ENCODE peak calls at places on chromosomes 13 and 19, in nine cellular contexts. L is stomach, C is fibroblast of lung, S is ovary, F is transverse colon, Z is AG04449, A is gastrocnemius medialis, H is pancreas, Y is dorsolateral prefrontal cortex. J is an unnamed sample.

GRCh38 chr13:105363747-105364177 is 1171.7 kb downstream of the EFNB2 start:
- DNase-seq in L (no peak), C (no peak), S (no peak), F (no peak), Z (no peak), A (no peak), H (no peak), Y (no peak), J (no peak)

GRCh38 chr19:14440049-14440448 is 6.9 kb downstream of the PKN1 start:
- DNase-seq in L (peak), C (no peak), S (no peak), F (peak), Z (no peak), A (peak), H (peak), Y (no peak), J (no peak)

GRCh38 chr13:51058461-51059167 is 52.5 kb downstream of the C13orf42 start:
- DNase-seq in L (no peak), C (no peak), S (no peak), F (no peak), Z (no peak), A (no peak), H (no peak), Y (no peak), J (no peak)

GRCh38 chr19:1000095-1000494 is at the start of gene GRIN3B:
- DNase-seq in L (peak), C (no peak), S (no peak), F (peak), Z (no peak), A (no peak), H (no peak), Y (no peak), J (no peak)

GRCh38 chr19:27676877-27677276 is 1536.1 kb downstream of the UQCRFS1 start:
- DNase-seq in L (no peak), C (no peak), S (no peak), F (no peak), Z (no peak), A (no peak), H (no peak), Y (no peak), J (no peak)

GRCh38 chr19:44746616-44746945 is 1.9 kb upstream of the BCL3 start:
- DNase-seq in L (no peak), C (no peak), S (no peak), F (no peak), Z (no peak), A (no peak), H (peak), Y (no peak), J (no peak)

GRCh38 chr19:52742516-52742915 is 7.7 kb upstream of the ZNF611 start:
- DNase-seq in L (no peak), C (peak), S (no peak), F (no peak), Z (no peak), A (no peak), H (no peak), Y (no peak), J (no peak)

GRCh38 chr13:52969373-52969772 is 59.2 kb upstream of the OLFM4 start:
- DNase-seq in L (no peak), C (no peak), S (no peak), F (no peak), Z (no peak), A (no peak), H (no peak), Y (no peak), J (no peak)

GRCh38 chr19:6235031-6235951 is 44.5 kb downstream of the MLLT1 start:
- DNase-seq in L (no peak), C (no peak), S (peak), F (no peak), Z (no peak), A (no peak), H (peak), Y (no peak), J (no peak)

GRCh38 chr19:16216744-16217670 is 19.3 kb downstream of the AP1M1 start:
- DNase-seq in L (no peak), C (no peak), S (no peak), F (no peak), Z (no peak), A (no peak), H (no peak), Y (no peak), J (no peak)

GRCh38 chr19:52637718-52638585 is at the start of gene ZNF83:
- DNase-seq in L (peak), C (peak), S (peak), F (peak), Z (peak), A (peak), H (peak), Y (peak), J (no peak)

GRCh38 chr13:49859568-49859967 is 67.1 kb upstream of the KPNA3 start:
- DNase-seq in L (no peak), C (peak), S (no peak), F (peak), Z (peak), A (no peak), H (no peak), Y (no peak), J (peak)

GRCh38 chr19:55178781-55179569 is 1.1 kb downstream of the SYT5 start:
- DNase-seq in L (peak), C (peak), S (peak), F (peak), Z (no peak), A (no peak), H (peak), Y (peak), J (no peak)

GRCh38 chr13:44865722-44866484 is 123.4 kb downstream of the NUFIP1 start:
- DNase-seq in L (no peak), C (no peak), S (no peak), F (no peak), Z (no peak), A (no peak), H (no peak), Y (no peak), J (no peak)

GRCh38 chr19:51338563-51339312 is 3.2 kb downstream of the VSIG10L start:
- DNase-seq in L (peak), C (peak), S (peak), F (peak), Z (no peak), A (peak), H (peak), Y (peak), J (no peak)

GRCh38 chr19:19335408-19336158 is 15.0 kb downstream of the MAU2 start:
- DNase-seq in L (no peak), C (no peak), S (no peak), F (no peak), Z (no peak), A (no peak), H (no peak), Y (no peak), J (no peak)

GRCh38 chr13:52862358-52863206 is 14.1 kb upstream of the PCDH8 start:
- DNase-seq in L (peak), C (no peak), S (no peak), F (peak), Z (no peak), A (no peak), H (peak), Y (no peak), J (no peak)

GRCh38 chr19:56191115-56191514 is 6.5 kb downstream of the ZSCAN5B start:
- DNase-seq in L (no peak), C (no peak), S (no peak), F (no peak), Z (no peak), A (no peak), H (no peak), Y (no peak), J (no peak)

GRCh38 chr13:76711515-76712182 is 174.6 kb downstream of the KCTD12 start:
- DNase-seq in L (no peak), C (peak), S (no peak), F (peak), Z (peak), A (peak), H (no peak), Y (no peak), J (no peak)

GRCh38 chr13:75120071-75120470 is 361.9 kb downstream of the TBC1D4 start:
- DNase-seq in L (no peak), C (no peak), S (no peak), F (no peak), Z (no peak), A (no peak), H (no peak), Y (no peak), J (no peak)

GRCh38 chr19:18606281-18607221 is at the start of gene CRLF1:
- DNase-seq in L (no peak), C (no peak), S (no peak), F (no peak), Z (no peak), A (no peak), H (no peak), Y (no peak), J (no peak)

GRCh38 chr19:10544753-10545251 is 1.1 kb downstream of the ATG4D start:
- DNase-seq in L (no peak), C (no peak), S (no peak), F (no peak), Z (no peak), A (no peak), H (no peak), Y (no peak), J (no peak)

GRCh38 chr13:49791753-49792549 is 531 bp downstream of the KPNA3 start:
- DNase-seq in L (peak), C (peak), S (peak), F (peak), Z (no peak), A (peak), H (peak), Y (peak), J (no peak)

GRCh38 chr13:100361504-100361903 is 227.1 kb downstream of the GGACT start:
- DNase-seq in L (no peak), C (peak), S (no peak), F (no peak), Z (no peak), A (no peak), H (no peak), Y (no peak), J (no peak)

GRCh38 chr19:871446-872265 is 12.2 kb downstream of the CFD start:
- DNase-seq in L (no peak), C (peak), S (peak), F (no peak), Z (no peak), A (no peak), H (no peak), Y (no peak), J (no peak)

GRCh38 chr13:49690133-49690989 is 925 bp downstream of the EBPL start:
- DNase-seq in L (peak), C (peak), S (no peak), F (peak), Z (no peak), A (no peak), H (peak), Y (no peak), J (no peak)

GRCh38 chr13:82407321-82407720 is 1475.0 kb downstream of the SLITRK1 start:
- DNase-seq in L (no peak), C (no peak), S (no peak), F (no peak), Z (no peak), A (no peak), H (no peak), Y (no peak), J (no peak)

GRCh38 chr19:9986787-9987281 is 23.5 kb downstream of the COL5A3 start:
- DNase-seq in L (no peak), C (peak), S (peak), F (peak), Z (no peak), A (no peak), H (no peak), Y (no peak), J (no peak)

GRCh38 chr13:85798999-85799646 is at the start of gene SLITRK6:
- DNase-seq in L (no peak), C (peak), S (no peak), F (no peak), Z (peak), A (no peak), H (no peak), Y (no peak), J (no peak)

GRCh38 chr13:97220151-97220900 is 1.8 kb upstream of the MBNL2 start:
- DNase-seq in L (no peak), C (no peak), S (no peak), F (no peak), Z (no peak), A (no peak), H (no peak), Y (no peak), J (no peak)

GRCh38 chr19:41263850-41264580 is at the start of gene HNRNPUL1:
- DNase-seq in L (peak), C (peak), S (peak), F (peak), Z (peak), A (peak), H (peak), Y (peak), J (peak)
- TF ChIP-seq CTCF in L (no peak), C (peak), S (peak), F (peak), Z (peak), A (peak), H (no peak), Y (peak), J (peak)

DNA sequence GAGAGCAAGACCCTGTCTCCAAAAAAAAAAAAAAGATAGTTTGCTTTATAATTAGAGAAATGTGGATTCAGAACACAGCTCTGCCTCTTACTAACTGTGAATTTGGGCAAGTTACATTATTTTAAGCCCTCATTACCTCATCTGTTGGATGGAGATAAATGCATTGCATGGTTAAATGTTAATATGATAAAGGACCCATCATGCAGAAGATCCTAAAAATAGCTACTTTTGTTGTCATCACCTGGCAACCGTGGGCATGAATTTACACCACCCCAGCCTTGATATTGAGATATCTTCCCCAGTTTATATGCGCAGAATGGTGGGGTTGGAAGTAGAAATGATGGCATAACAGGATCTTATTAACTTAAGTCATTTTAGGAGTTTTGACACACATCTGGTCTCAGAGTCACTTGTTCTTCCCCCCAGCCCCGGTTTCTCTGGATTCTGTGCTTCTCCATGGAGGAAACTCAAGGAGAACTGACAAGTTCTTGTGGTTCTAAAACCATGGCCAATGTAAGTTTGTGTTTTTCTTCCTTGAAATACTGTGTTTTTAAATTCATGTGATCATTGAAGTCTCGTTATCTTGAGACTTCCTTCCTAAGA is 8.9 kb downstream of the ZNF546 start:
- DNase-seq in L (no peak), C (peak), S (no peak), F (no peak), Z (no peak), A (no peak), H (no peak), Y (no peak), J (no peak)
- TF ChIP-seq CTCF in L (no peak), C (no peak), S (no peak), F (no peak), Z (no peak), A (no peak), H (no peak), Y (no peak), J (no peak)

DNA sequence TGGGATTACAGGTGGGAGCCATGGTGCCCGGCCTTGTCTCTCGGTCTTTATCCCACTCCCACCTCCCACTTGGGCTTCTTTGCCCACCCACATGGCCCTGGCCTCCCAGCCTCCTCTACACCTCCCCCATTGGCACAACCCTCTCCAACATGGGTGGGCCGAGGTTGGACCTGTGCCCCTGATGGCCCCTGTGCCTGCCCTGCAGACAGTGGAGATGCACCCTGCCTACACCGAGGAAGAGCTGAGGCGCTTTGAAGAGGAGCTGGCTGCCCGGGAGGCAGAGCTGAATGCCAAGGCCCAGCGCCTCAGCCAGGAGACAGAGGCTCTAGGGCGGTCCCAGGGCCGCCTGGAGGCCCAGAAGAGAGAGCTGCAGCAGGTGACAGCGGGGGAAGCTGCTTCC is 12.6 kb upstream of the DHDH start:
- DNase-seq in L (no peak), C (no peak), S (no peak), F (no peak), Z (no peak), A (no peak), H (no peak), Y (no peak), J (no peak)
- TF ChIP-seq CTCF in L (no peak), C (no peak), S (no peak), F (no peak), Z (no peak), A (no peak), H (no peak), Y (no peak), J (no peak)

DNA sequence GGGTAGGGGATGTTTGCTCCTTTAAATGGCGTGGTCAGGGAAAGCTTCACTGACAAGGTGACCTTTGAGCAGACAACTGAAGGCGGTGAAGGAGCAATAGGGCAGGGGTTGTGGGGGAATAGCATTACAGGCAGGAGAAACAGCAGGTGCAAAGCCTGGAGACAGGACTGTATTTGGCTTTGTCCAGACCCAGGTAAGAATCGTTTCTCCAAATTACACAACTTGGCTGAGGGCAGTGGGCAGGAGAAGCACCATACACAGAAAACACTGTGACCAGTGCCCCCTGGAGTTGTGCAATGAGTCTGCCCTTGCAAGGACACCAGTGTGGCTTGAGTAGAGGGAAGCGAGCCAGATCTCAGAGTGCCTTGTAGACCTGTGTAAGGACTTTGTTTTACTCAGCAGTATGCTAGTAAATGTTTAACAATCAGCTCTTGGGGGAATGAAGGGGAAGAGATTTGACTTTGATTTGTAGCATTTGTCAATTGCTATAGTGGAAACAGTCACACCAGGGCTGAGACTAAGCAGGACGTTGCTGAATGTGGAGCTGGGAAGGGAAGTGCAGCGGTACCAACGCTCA is 360.0 kb downstream of the DCT start:
- DNase-seq in L (peak), C (no peak), S (no peak), F (peak), Z (no peak), A (no peak), H (peak), Y (no peak), J (peak)
- TF ChIP-seq CTCF in L (no peak), C (no peak), S (no peak), F (peak), Z (no peak), A (no peak), H (no peak), Y (no peak), J (peak)

DNA sequence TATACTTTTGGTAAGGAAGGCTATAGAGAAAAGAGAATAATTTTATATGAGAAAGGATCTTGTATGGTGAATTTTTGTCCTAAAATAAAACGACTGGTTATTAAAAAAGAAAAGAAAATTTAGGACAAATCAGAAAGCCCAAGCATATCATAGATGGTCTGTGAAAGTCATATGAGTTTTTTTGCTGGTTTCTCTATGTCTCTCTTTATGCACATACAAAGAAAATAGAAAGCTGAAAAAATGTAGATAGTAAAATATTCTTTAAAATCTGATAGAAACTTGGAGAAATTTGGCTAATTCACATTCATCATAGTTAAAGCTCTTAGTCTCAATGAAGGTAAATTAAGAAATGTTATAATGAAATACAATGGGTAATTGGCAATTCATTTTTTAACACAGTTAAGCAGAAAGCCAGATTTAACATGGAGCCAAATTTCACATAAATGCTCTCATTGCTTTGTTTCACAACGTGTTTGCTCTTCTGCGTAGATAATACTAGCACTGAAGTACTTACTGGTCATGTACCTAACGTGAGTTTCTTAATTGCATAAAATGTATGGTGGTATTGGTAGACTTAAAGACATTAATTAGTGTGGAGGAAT is 621.5 kb upstream of the ATXN8OS start:
- DNase-seq in L (no peak), C (no peak), S (no peak), F (no peak), Z (no peak), A (no peak), H (no peak), Y (no peak), J (no peak)
- TF ChIP-seq CTCF in L (no peak), C (no peak), S (no peak), F (no peak), Z (no peak), A (no peak), H (no peak), Y (no peak), J (no peak)

GRCh38 chr13:27878274-27878673 is 41.5 kb upstream of the PDX1 start:
- DNase-seq in L (no peak), C (no peak), S (no peak), F (no peak), Z (no peak), A (no peak), H (no peak), Y (no peak), J (no peak)
- TF ChIP-seq CTCF in L (no peak), C (no peak), S (no peak), F (no peak), Z (no peak), A (no peak), H (no peak), Y (no peak), J (no peak)